ENCODE peak calls at places on chromosomes 7 and 10, in eight cellular contexts. One of them, this sample, is unnamed.
A peak's percentile ranks its signal among the peaks of the same experiment; 100 is the strongest.

GRCh38 chr10:43234471-43235041 is 32.3 kb downstream of the RASGEF1A start:
- DNase-seq in fibroblast of lung: no peak
- DNase-seq in AG09309: no peak
- DNase-seq in effector memory CD4-positive, alpha-beta T cell: no peak
- DNase-seq in stimulated activated CD4-positive, alpha-beta T cell treated with anti-CD3 and anti-CD28 coated beads, Interleukin-2, amount 100 ng/mL, for 24 hours: no peak
- DNase-seq in myocyte: no peak
- DNase-seq in left ventricle myocardium inferior: peak; percentile 4
- DNase-seq in GM20000: no peak
- DNase-seq in this sample: no peak

GRCh38 chr10:100528123-100528884 is 1.4 kb downstream of the NDUFB8 start:
- DNase-seq in fibroblast of lung: no peak
- DNase-seq in AG09309: no peak
- DNase-seq in effector memory CD4-positive, alpha-beta T cell: no peak
- DNase-seq in stimulated activated CD4-positive, alpha-beta T cell treated with anti-CD3 and anti-CD28 coated beads, Interleukin-2, amount 100 ng/mL, for 24 hours: no peak
- DNase-seq in myocyte: no peak
- DNase-seq in left ventricle myocardium inferior: no peak
- DNase-seq in GM20000: no peak
- DNase-seq in this sample: no peak

GRCh38 chr10:70742537-70743429 is 42.4 kb downstream of the TBATA start:
- DNase-seq in fibroblast of lung: peak; percentile 85
- DNase-seq in AG09309: no peak
- DNase-seq in effector memory CD4-positive, alpha-beta T cell: no peak
- DNase-seq in stimulated activated CD4-positive, alpha-beta T cell treated with anti-CD3 and anti-CD28 coated beads, Interleukin-2, amount 100 ng/mL, for 24 hours: no peak
- DNase-seq in myocyte: peak; percentile 90
- DNase-seq in left ventricle myocardium inferior: peak; percentile 54
- DNase-seq in GM20000: no peak
- DNase-seq in this sample: peak; percentile 91

GRCh38 chr7:332646-333398 is 42.9 kb downstream of the FOXL3 start:
- DNase-seq in fibroblast of lung: peak; percentile 48
- DNase-seq in AG09309: no peak
- DNase-seq in effector memory CD4-positive, alpha-beta T cell: peak; percentile 62
- DNase-seq in stimulated activated CD4-positive, alpha-beta T cell treated with anti-CD3 and anti-CD28 coated beads, Interleukin-2, amount 100 ng/mL, for 24 hours: peak; percentile 97
- DNase-seq in myocyte: peak; percentile 74
- DNase-seq in left ventricle myocardium inferior: peak; percentile 84
- DNase-seq in GM20000: peak; percentile 80
- DNase-seq in this sample: peak; percentile 66

GRCh38 chr10:77566914-77567566 is 70.6 kb downstream of the KCNMA1 start:
- DNase-seq in fibroblast of lung: peak; percentile 52
- DNase-seq in AG09309: no peak
- DNase-seq in effector memory CD4-positive, alpha-beta T cell: no peak
- DNase-seq in stimulated activated CD4-positive, alpha-beta T cell treated with anti-CD3 and anti-CD28 coated beads, Interleukin-2, amount 100 ng/mL, for 24 hours: no peak
- DNase-seq in myocyte: no peak
- DNase-seq in left ventricle myocardium inferior: no peak
- DNase-seq in GM20000: no peak
- DNase-seq in this sample: no peak

GRCh38 chr10:117391436-117392205 is 16.4 kb upstream of the PDZD8 start:
- DNase-seq in fibroblast of lung: peak; percentile 84
- DNase-seq in AG09309: no peak
- DNase-seq in effector memory CD4-positive, alpha-beta T cell: no peak
- DNase-seq in stimulated activated CD4-positive, alpha-beta T cell treated with anti-CD3 and anti-CD28 coated beads, Interleukin-2, amount 100 ng/mL, for 24 hours: no peak
- DNase-seq in myocyte: peak; percentile 76
- DNase-seq in left ventricle myocardium inferior: peak; percentile 22
- DNase-seq in GM20000: no peak
- DNase-seq in this sample: peak; percentile 45

GRCh38 chr7:81150951-81151361 is 232.1 kb upstream of the SEMA3C start:
- DNase-seq in fibroblast of lung: peak; percentile 52
- DNase-seq in AG09309: no peak
- DNase-seq in effector memory CD4-positive, alpha-beta T cell: no peak
- DNase-seq in stimulated activated CD4-positive, alpha-beta T cell treated with anti-CD3 and anti-CD28 coated beads, Interleukin-2, amount 100 ng/mL, for 24 hours: no peak
- DNase-seq in myocyte: peak; percentile 96
- DNase-seq in left ventricle myocardium inferior: peak; percentile 41
- DNase-seq in GM20000: no peak
- DNase-seq in this sample: no peak

GRCh38 chr7:96723622-96724021 is 14.0 kb upstream of the SEM1 start:
- DNase-seq in fibroblast of lung: no peak
- DNase-seq in AG09309: no peak
- DNase-seq in effector memory CD4-positive, alpha-beta T cell: no peak
- DNase-seq in stimulated activated CD4-positive, alpha-beta T cell treated with anti-CD3 and anti-CD28 coated beads, Interleukin-2, amount 100 ng/mL, for 24 hours: no peak
- DNase-seq in myocyte: no peak
- DNase-seq in left ventricle myocardium inferior: no peak
- DNase-seq in GM20000: no peak
- DNase-seq in this sample: no peak

GRCh38 chr7:106346167-106346677 is 61.4 kb upstream of the NAMPT start:
- DNase-seq in fibroblast of lung: peak; percentile 7
- DNase-seq in AG09309: no peak
- DNase-seq in effector memory CD4-positive, alpha-beta T cell: no peak
- DNase-seq in stimulated activated CD4-positive, alpha-beta T cell treated with anti-CD3 and anti-CD28 coated beads, Interleukin-2, amount 100 ng/mL, for 24 hours: no peak
- DNase-seq in myocyte: no peak
- DNase-seq in left ventricle myocardium inferior: no peak
- DNase-seq in GM20000: no peak
- DNase-seq in this sample: no peak

GRCh38 chr7:107879400-107880035 is 11.5 kb upstream of the DLD start:
- DNase-seq in fibroblast of lung: peak; percentile 57
- DNase-seq in AG09309: no peak
- DNase-seq in effector memory CD4-positive, alpha-beta T cell: peak; percentile 18
- DNase-seq in stimulated activated CD4-positive, alpha-beta T cell treated with anti-CD3 and anti-CD28 coated beads, Interleukin-2, amount 100 ng/mL, for 24 hours: no peak
- DNase-seq in myocyte: peak; percentile 62
- DNase-seq in left ventricle myocardium inferior: no peak
- DNase-seq in GM20000: peak; percentile 56
- DNase-seq in this sample: peak; percentile 68

GRCh38 chr7:35537067-35538023 is 157.6 kb downstream of the HERPUD2 start:
- DNase-seq in fibroblast of lung: peak; percentile 45
- DNase-seq in AG09309: peak; percentile 5
- DNase-seq in effector memory CD4-positive, alpha-beta T cell: peak; percentile 57
- DNase-seq in stimulated activated CD4-positive, alpha-beta T cell treated with anti-CD3 and anti-CD28 coated beads, Interleukin-2, amount 100 ng/mL, for 24 hours: peak; percentile 84
- DNase-seq in myocyte: peak; percentile 83
- DNase-seq in left ventricle myocardium inferior: peak; percentile 81
- DNase-seq in GM20000: peak; percentile 83
- DNase-seq in this sample: peak; percentile 56

GRCh38 chr10:7045891-7046599 is 364.8 kb downstream of the SFMBT2 start:
- DNase-seq in fibroblast of lung: no peak
- DNase-seq in AG09309: no peak
- DNase-seq in effector memory CD4-positive, alpha-beta T cell: no peak
- DNase-seq in stimulated activated CD4-positive, alpha-beta T cell treated with anti-CD3 and anti-CD28 coated beads, Interleukin-2, amount 100 ng/mL, for 24 hours: no peak
- DNase-seq in myocyte: no peak
- DNase-seq in left ventricle myocardium inferior: no peak
- DNase-seq in GM20000: peak; percentile 20
- DNase-seq in this sample: no peak

GRCh38 chr7:38186593-38187314 is 8.7 kb downstream of the STARD3NL start:
- DNase-seq in fibroblast of lung: peak; percentile 82
- DNase-seq in AG09309: no peak
- DNase-seq in effector memory CD4-positive, alpha-beta T cell: no peak
- DNase-seq in stimulated activated CD4-positive, alpha-beta T cell treated with anti-CD3 and anti-CD28 coated beads, Interleukin-2, amount 100 ng/mL, for 24 hours: no peak
- DNase-seq in myocyte: peak; percentile 80
- DNase-seq in left ventricle myocardium inferior: no peak
- DNase-seq in GM20000: no peak
- DNase-seq in this sample: peak; percentile 54

This sample was measured in fibroblast of villous mesenchyme.